ENCODE peak calls at places on chromosomes 5 and 9, in seven cellular contexts. O is MM.1S, H is neural crest cell, R is mucosa of descending colon, J is stomach, C is GM06990, A is epithelial cell of esophagus. P is an unnamed sample.

GRCh38 chr9:3760031-3760430 is 234.2 kb upstream of the RFX3 start:
- DNase-seq in J (no peak), O (no peak), A (peak), H (no peak), C (no peak), R (no peak), P (no peak)

GRCh38 chr9:124130277-124131075 is 118.9 kb downstream of the LHX2 start:
- DNase-seq in H (no peak), R (no peak), J (no peak), C (no peak), O (no peak), A (no peak), P (no peak)

GRCh38 chr9:92066131-92066530 is 49.1 kb downstream of the SPTLC1 start:
- DNase-seq in A (no peak), C (no peak), H (no peak), O (no peak), J (no peak), R (no peak), P (no peak)

GRCh38 chr5:14510156-14510734 is 71.3 kb upstream of the OTULINL start:
- DNase-seq in R (no peak), C (no peak), J (no peak), H (no peak), A (no peak), O (no peak), P (no peak)

GRCh38 chr5:84425365-84425764 is 40.7 kb upstream of the EDIL3 start:
- DNase-seq in C (no peak), R (no peak), O (no peak), H (no peak), J (no peak), A (no peak), P (no peak)

GRCh38 chr5:21919417-21920022 is 933.6 kb downstream of the CDH12 start:
- DNase-seq in R (peak), H (peak), A (peak), C (no peak), J (no peak), O (peak), P (peak)

GRCh38 chr9:97041898-97042297 is 3.0 kb upstream of the CTSV start:
- DNase-seq in C (no peak), H (no peak), R (peak), O (no peak), A (peak), J (no peak), P (no peak)

GRCh38 chr9:121734465-121734864 is 83.0 kb downstream of the DAB2IP start:
- DNase-seq in A (no peak), O (no peak), C (no peak), H (no peak), R (no peak), J (no peak), P (no peak)

GRCh38 chr9:118992813-118993747 is 376.2 kb downstream of the BRINP1 start:
- DNase-seq in J (no peak), H (no peak), O (no peak), C (no peak), R (no peak), A (peak), P (no peak)

GRCh38 chr5:57173026-57173317 is 887 bp upstream of the GPBP1 start:
- DNase-seq in H (no peak), R (no peak), C (no peak), A (no peak), J (no peak), O (no peak), P (no peak)

GRCh38 chr5:152736906-152737305 is 331.8 kb upstream of the NMUR2 start:
- DNase-seq in A (peak), O (no peak), R (no peak), H (no peak), J (no peak), C (no peak), P (no peak)

GRCh38 chr5:154214236-154215106 is 23.9 kb downstream of the GALNT10 start:
- DNase-seq in C (no peak), A (peak), O (no peak), H (no peak), J (no peak), R (no peak), P (peak)

GRCh38 chr9:133188006-133188842 is 20.8 kb downstream of the OBP2B start:
- DNase-seq in J (no peak), R (peak), A (peak), O (peak), C (no peak), H (peak), P (peak)

GRCh38 chr5:179623906-179624741 is 653 bp upstream of the HNRNPH1 start:
- DNase-seq in R (peak), H (no peak), A (peak), C (no peak), O (no peak), J (no peak), P (peak)

GRCh38 chr5:140266471-140267200 is 36.3 kb downstream of the PFDN1 start:
- DNase-seq in A (no peak), O (peak), C (no peak), R (no peak), J (no peak), H (no peak), P (no peak)

GRCh38 chr5:13624283-13625074 is 320.0 kb downstream of the DNAH5 start:
- DNase-seq in A (no peak), J (no peak), R (no peak), H (no peak), C (no peak), O (no peak), P (no peak)

GRCh38 chr9:89883401-89884341 is 278.9 kb downstream of the GADD45G start:
- DNase-seq in H (no peak), C (no peak), J (peak), O (no peak), R (no peak), A (no peak), P (no peak)

GRCh38 chr9:95406114-95406513 is 88.6 kb upstream of the FANCC start:
- DNase-seq in R (no peak), C (no peak), O (no peak), A (peak), J (no peak), H (no peak), P (no peak)

GRCh38 chr5:141870871-141871270 is 7.3 kb downstream of the PCDH1 start:
- DNase-seq in C (no peak), A (peak), O (no peak), J (peak), R (peak), H (no peak), P (no peak)

GRCh38 chr9:14692536-14692917 is 705 bp downstream of the ZDHHC21 start:
- DNase-seq in H (no peak), C (no peak), A (no peak), R (no peak), O (no peak), J (no peak), P (no peak)

GRCh38 chr9:125343518-125344284 is 82.1 kb downstream of the GAPVD1 start:
- DNase-seq in H (no peak), C (no peak), J (no peak), A (peak), R (no peak), O (no peak), P (no peak)

GRCh38 chr9:13358128-13358527 is 78.6 kb upstream of the MPDZ start:
- DNase-seq in H (no peak), R (no peak), C (no peak), J (no peak), A (peak), O (no peak), P (no peak)

GRCh38 chr5:36877667-36878420 is 1.3 kb downstream of the NIPBL start:
- DNase-seq in A (peak), H (no peak), O (no peak), R (peak), J (no peak), C (no peak), P (peak)

GRCh38 chr9:36980148-36980974 is 53.7 kb downstream of the PAX5 start:
- DNase-seq in C (no peak), A (peak), R (no peak), J (no peak), O (no peak), H (peak), P (peak)

GRCh38 chr9:71737455-71737854 is 30.9 kb downstream of the CEMIP2 start:
- DNase-seq in O (no peak), C (no peak), J (peak), A (peak), H (no peak), R (no peak), P (no peak)

GRCh38 chr5:153959134-153959957 is 79.4 kb downstream of the FAM114A2 start:
- DNase-seq in A (no peak), R (no peak), C (no peak), O (no peak), J (no peak), H (no peak), P (no peak)

GRCh38 chr9:125558453-125559084 is 148.4 kb downstream of the MAPKAP1 start:
- DNase-seq in C (peak), J (peak), O (peak), H (peak), R (peak), A (peak), P (peak)

GRCh38 chr5:54326662-54327145 is 16.3 kb upstream of the ARL15 start:
- DNase-seq in J (no peak), H (no peak), A (no peak), R (no peak), C (no peak), O (no peak), P (no peak)

GRCh38 chr5:125112196-125112595 is 365.8 kb upstream of the ZNF608 start:
- DNase-seq in H (no peak), A (peak), R (no peak), O (no peak), C (no peak), J (no peak), P (no peak)

GRCh38 chr9:126439402-126439765 is 112.8 kb downstream of the MVB12B start:
- DNase-seq in A (peak), C (no peak), O (no peak), R (no peak), H (no peak), J (no peak), P (no peak)

DNA sequence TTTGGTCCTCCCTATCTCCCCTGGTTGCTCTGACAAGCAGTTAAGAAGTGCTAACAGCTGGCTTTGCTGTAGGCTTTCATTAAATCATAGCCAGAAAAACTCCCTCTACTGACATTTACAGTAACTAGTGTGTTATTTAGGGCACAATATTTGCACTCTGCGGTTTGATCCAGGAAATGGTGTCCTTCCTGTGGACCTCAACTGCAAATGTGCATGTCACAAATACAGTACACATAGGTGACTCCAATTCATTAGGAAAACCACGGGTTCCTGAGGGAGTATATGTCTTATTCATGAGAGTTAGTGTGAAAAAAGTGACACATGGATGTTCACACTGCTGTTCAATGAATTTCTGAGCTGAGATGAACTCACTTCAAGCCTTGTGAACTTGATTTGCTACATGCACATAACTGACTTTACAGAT is 281.6 kb downstream of the EFNA5 start:
- DNase-seq in O (peak), R (peak), H (no peak), J (peak), C (peak), A (peak), P (peak)
- TF ChIP-seq CTCF in O (no peak), R (no peak), H (no peak), J (no peak), C (peak), A (peak), P (peak)

GRCh38 chr9:137174722-137175293 is 3.0 kb upstream of the TMEM210 start:
- DNase-seq in H (no peak), O (no peak), J (no peak), C (no peak), R (no peak), A (no peak), P (no peak)
- TF ChIP-seq CTCF in H (no peak), O (no peak), J (no peak), C (no peak), R (no peak), A (no peak), P (no peak)

DNA sequence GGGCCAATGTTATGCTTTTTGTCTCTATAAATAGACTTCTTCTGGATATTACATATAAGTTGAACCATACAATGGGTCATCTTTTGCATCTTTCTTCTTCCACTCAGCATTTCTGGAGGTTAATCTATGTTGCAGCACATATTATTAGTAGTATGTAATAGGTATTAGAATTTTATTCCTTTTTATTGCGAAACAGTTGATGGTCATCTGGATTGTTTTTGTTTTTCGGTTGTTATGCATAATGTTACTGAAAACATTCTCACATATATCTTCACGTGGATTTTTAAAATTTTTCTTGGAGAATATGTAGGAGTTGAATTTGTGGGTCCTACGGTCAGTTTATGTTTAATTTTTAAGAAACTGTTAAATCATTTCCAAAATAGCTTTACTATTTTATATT is 466.8 kb downstream of the SLCO4C1 start:
- DNase-seq in A (no peak), O (no peak), R (no peak), C (no peak), H (no peak), J (no peak), P (no peak)
- TF ChIP-seq CTCF in A (no peak), O (no peak), R (no peak), C (no peak), H (no peak), J (no peak), P (no peak)

GRCh38 chr5:149641000-149641576 is 59.8 kb downstream of the ARHGEF37 start:
- DNase-seq in O (no peak), J (peak), A (no peak), H (no peak), R (peak), C (no peak), P (no peak)
- TF ChIP-seq CTCF in O (no peak), J (no peak), A (no peak), H (no peak), R (no peak), C (no peak), P (no peak)

GRCh38 chr9:112168197-112168596 is 6.9 kb downstream of the SUSD1 start:
- DNase-seq in J (no peak), R (peak), A (peak), O (no peak), C (no peak), H (no peak), P (no peak)

GRCh38 chr9:112166176-112167140 is 8.6 kb downstream of the SUSD1 start:
- DNase-seq in A (peak), O (no peak), C (no peak), J (no peak), H (no peak), R (no peak), P (no peak)

GRCh38 chr9:112170235-112170634 is 4.9 kb downstream of the SUSD1 start:
- DNase-seq in R (peak), O (no peak), C (no peak), H (no peak), A (peak), J (peak), P (no peak)

GRCh38 chr9:112170968-112171367 is 4.1 kb downstream of the SUSD1 start:
- DNase-seq in O (no peak), C (no peak), R (no peak), A (no peak), J (no peak), H (no peak), P (no peak)

GRCh38 chr9:112169368-112169767 is 5.7 kb downstream of the SUSD1 start:
- DNase-seq in O (no peak), J (no peak), C (no peak), A (peak), H (no peak), R (peak), P (no peak)
- TF ChIP-seq CTCF in O (no peak), J (no peak), C (no peak), A (no peak), H (no peak), R (no peak), P (no peak)

DNA sequence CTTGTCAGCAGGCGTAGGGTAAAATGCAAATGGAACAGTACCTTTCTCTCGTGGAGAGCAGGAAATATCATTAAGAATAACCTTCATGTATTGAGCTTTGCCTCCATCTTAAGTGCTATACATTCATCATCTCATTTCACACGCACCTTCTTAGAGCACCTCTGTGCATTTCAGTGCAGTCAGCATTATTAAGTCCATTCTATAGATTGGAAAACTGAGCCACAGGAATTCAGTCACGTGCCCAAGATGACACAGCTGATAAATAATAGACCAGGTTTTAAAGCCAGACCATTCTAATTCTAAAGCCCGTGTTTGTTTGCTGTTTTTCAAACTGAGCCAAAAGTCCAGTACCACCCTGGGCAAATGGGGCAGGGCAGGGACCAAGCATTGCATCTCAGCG is 109.2 kb upstream of the WWC1 start:
- DNase-seq in O (no peak), C (no peak), R (no peak), A (no peak), J (no peak), H (no peak), P (no peak)
- TF ChIP-seq CTCF in O (no peak), C (no peak), R (no peak), A (no peak), J (no peak), H (no peak), P (no peak)

DNA sequence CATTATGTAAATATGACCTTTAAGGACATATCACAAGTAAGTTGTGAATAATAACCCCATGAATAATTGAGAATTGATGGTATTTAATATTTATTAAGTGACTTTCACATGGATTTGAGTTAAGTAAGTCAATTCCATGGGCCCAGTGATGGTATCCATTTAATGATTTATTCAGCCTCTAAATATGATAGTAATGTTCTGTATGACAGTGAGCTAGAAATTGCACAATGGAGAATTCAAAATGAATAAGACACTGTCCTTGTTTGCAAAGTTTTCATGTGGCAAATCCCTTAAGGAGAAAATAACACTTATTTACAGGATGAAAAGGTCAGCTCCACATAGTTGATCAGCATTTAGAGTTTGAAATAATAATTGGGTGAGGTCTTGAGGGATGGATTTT is 160.7 kb downstream of the PDE4D start:
- DNase-seq in A (no peak), R (no peak), O (no peak), C (no peak), H (no peak), J (no peak), P (no peak)
- TF ChIP-seq CTCF in A (no peak), R (no peak), O (no peak), C (no peak), H (no peak), J (no peak), P (no peak)

DNA sequence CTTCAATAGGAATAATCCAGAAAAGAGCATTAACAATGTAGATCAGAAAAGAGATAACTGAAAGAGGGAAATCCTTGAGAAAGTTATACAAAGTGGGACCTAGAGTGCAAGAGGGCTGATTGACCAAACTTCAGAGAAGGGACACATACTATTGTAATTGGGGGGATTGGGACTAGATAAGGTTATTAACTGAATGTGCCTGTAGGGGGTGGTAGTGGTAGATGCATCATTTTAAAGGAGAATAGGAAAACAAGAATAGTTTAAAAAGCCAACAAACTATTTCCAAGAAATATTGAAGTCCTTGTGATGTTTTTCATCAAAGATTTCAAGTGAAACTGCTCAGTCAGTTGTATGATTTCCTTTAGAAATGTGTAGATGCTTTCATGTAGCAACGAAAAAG is 468.5 kb downstream of the TAF11L14 start:
- DNase-seq in R (no peak), J (no peak), C (no peak), A (no peak), O (no peak), H (no peak), P (no peak)
- TF ChIP-seq CTCF in R (no peak), J (no peak), C (no peak), A (no peak), O (no peak), H (no peak), P (no peak)

DNA sequence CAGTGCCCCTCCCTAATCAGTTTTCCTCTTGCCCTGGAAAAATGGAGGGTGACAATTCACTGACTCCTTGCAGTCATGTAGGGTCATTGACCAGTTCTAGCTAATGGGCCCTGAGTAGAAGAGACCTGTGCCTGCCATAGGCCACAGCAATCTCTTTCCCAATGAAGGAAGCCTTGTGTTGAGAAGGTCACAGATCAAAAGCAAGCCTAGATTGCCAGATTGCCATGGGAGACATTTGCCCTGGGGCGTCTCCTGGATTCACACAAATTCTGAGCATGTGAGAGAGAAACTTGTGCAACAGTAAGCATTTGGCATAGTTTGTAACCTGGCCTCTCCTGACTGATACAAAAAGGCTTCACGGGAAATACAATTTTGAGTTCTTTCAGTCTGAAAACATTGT is 148.0 kb downstream of the NUDT12 start:
- DNase-seq in O (no peak), C (no peak), H (peak), A (peak), R (no peak), J (no peak), P (no peak)
- TF ChIP-seq CTCF in O (no peak), C (no peak), H (no peak), A (no peak), R (no peak), J (no peak), P (no peak)

DNA sequence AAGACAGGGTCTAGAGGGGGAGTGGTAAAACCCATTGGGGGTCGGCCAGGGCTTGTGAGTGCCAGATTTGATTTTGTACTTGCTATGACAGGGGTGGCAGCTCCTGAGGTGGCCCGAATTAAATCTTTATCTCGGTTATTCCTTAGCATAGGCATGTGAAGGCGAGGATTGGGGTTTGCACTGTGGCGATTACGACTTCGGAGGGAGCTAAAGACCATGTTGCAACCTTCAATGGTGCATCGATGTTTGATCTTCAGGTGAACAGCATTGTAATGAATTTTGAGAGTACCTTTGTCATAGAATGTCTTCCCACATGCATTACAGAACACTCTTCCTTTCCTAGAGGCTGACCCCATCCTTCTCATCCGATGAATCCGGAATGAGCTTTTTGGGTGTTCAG is 433.9 kb downstream of the BNC2 start:
- DNase-seq in A (no peak), J (no peak), H (no peak), O (no peak), R (no peak), C (no peak), P (no peak)
- TF ChIP-seq CTCF in A (no peak), J (no peak), H (no peak), O (no peak), R (no peak), C (peak), P (no peak)

P was measured in GM10248.